ENCODE peak calls at places on chromosome 16, in four cellular contexts. X is K562, J is GM12878, I is HepG2. V is an unnamed sample.

GRCh38 chr16:26795184-26795583 is 271.5 kb upstream of the C16orf82 start:
- DNase-seq in X (peak), J (no peak), I (no peak), V (peak)

GRCh38 chr16:58960484-58960883 is 226.4 kb upstream of the GOT2 start:
- DNase-seq in X (no peak), J (no peak), I (no peak), V (peak)

GRCh38 chr16:55263271-55264250 is 60.4 kb upstream of the IRX6 start:
- DNase-seq in X (no peak), J (no peak), I (no peak), V (no peak)

GRCh38 chr16:71796501-71796900 is 12.1 kb downstream of the AP1G1 start:
- DNase-seq in X (no peak), J (no peak), I (no peak), V (no peak)

GRCh38 chr16:87698676-87699179 is 67.1 kb downstream of the KLHDC4 start:
- DNase-seq in X (no peak), J (no peak), I (no peak), V (no peak)

GRCh38 chr16:15880909-15881308 is 7.5 kb downstream of the CEP20 start:
- DNase-seq in X (no peak), J (no peak), I (no peak), V (no peak)

GRCh38 chr16:10971560-10971961 is 27.2 kb downstream of the CLEC16A start:
- DNase-seq in X (peak), J (no peak), I (peak), V (peak)

GRCh38 chr16:14309001-14309886 is 238.1 kb downstream of the MRTFB start:
- DNase-seq in X (no peak), J (no peak), I (no peak), V (peak)

GRCh38 chr16:19128454-19129210 is 14.9 kb downstream of the ITPRIPL2 start:
- DNase-seq in X (no peak), J (no peak), I (no peak), V (no peak)

GRCh38 chr16:70697601-70698170 is 11.8 kb upstream of the MTSS2 start:
- DNase-seq in X (no peak), J (no peak), I (no peak), V (no peak)

GRCh38 chr16:26697826-26698225 is 368.9 kb upstream of the C16orf82 start:
- DNase-seq in X (no peak), J (no peak), I (no peak), V (no peak)

GRCh38 chr16:57801098-57801855 is 1.0 kb downstream of the KIFC3 start:
- DNase-seq in X (no peak), J (no peak), I (no peak), V (no peak)

GRCh38 chr16:58393138-58393504 is 850 bp downstream of the GINS3 start:
- DNase-seq in X (peak), J (no peak), I (peak), V (no peak)

GRCh38 chr16:56673916-56674315 is 4.3 kb downstream of the MT1H start:
- DNase-seq in X (no peak), J (no peak), I (peak), V (no peak)

GRCh38 chr16:48556913-48557351 is 53.0 kb downstream of the N4BP1 start:
- DNase-seq in X (no peak), J (peak), I (no peak), V (no peak)

GRCh38 chr16:74480150-74481029 is 59.1 kb upstream of the CLEC18B start:
- DNase-seq in X (peak), J (no peak), I (no peak), V (no peak)

GRCh38 chr16:53224932-53225533 is 170.2 kb downstream of the CHD9 start:
- DNase-seq in X (peak), J (no peak), I (no peak), V (no peak)

GRCh38 chr16:10683160-10683559 is 11.6 kb downstream of the TEKT5 start:
- DNase-seq in X (peak), J (no peak), I (no peak), V (peak)

GRCh38 chr16:82855471-82855870 is 228.7 kb downstream of the CDH13 start:
- DNase-seq in X (no peak), J (no peak), I (no peak), V (no peak)

GRCh38 chr16:88614818-88615580 is 23.4 kb upstream of the IL17C start:
- DNase-seq in X (no peak), J (no peak), I (no peak), V (no peak)

GRCh38 chr16:82152192-82152591 is 17.8 kb downstream of the MPHOSPH6 start:
- DNase-seq in X (no peak), J (no peak), I (no peak), V (no peak)

GRCh38 chr16:1300664-1301476 is 8.6 kb upstream of the UBE2I start:
- DNase-seq in X (peak), J (no peak), I (peak), V (peak)

GRCh38 chr16:59045496-59045895 is 311.4 kb upstream of the GOT2 start:
- DNase-seq in X (no peak), J (no peak), I (no peak), V (no peak)

GRCh38 chr16:53458623-53459022 is 24.4 kb downstream of the RBL2 start:
- DNase-seq in X (no peak), J (no peak), I (no peak), V (no peak)

GRCh38 chr16:19375561-19376158 is 42.0 kb upstream of the TMC5 start:
- DNase-seq in X (peak), J (peak), I (peak), V (peak)

GRCh38 chr16:57409065-57409464 is 4.5 kb downstream of the CCL17 start:
- DNase-seq in X (no peak), J (no peak), I (no peak), V (no peak)

GRCh38 chr16:29784157-29784556 is 6.1 kb downstream of the ZG16 start:
- DNase-seq in X (no peak), J (no peak), I (no peak), V (no peak)

GRCh38 chr16:88387941-88388627 is 5.3 kb downstream of the ZNF469 start:
- DNase-seq in X (no peak), J (no peak), I (peak), V (no peak)

GRCh38 chr16:31111881-31112466 is 3.8 kb downstream of the BCKDK start:
- DNase-seq in X (no peak), J (no peak), I (no peak), V (no peak)

GRCh38 chr16:165218-165538 is 600 bp upstream of the HBM start:
- DNase-seq in X (peak), J (no peak), I (no peak), V (no peak)

GRCh38 chr16:69848635-69849545 is 86.8 kb downstream of the WWP2 start:
- DNase-seq in X (no peak), J (no peak), I (no peak), V (no peak)

GRCh38 chr16:89565506-89566372 is 5.3 kb downstream of the RPL13 start:
- DNase-seq in X (peak), J (no peak), I (peak), V (peak)

GRCh38 chr16:14172200-14172805 is 101.2 kb downstream of the MRTFB start:
- DNase-seq in X (no peak), J (no peak), I (peak), V (no peak)

GRCh38 chr16:30030841-30031413 is at the start of gene TLCD3B:
- DNase-seq in X (no peak), J (no peak), I (no peak), V (no peak)

GRCh38 chr16:23408242-23409201 is 44.5 kb downstream of the COG7 start:
- DNase-seq in X (no peak), J (no peak), I (no peak), V (no peak)

GRCh38 chr16:56525154-56525720 is 5.4 kb upstream of the BBS2 start:
- DNase-seq in X (no peak), J (no peak), I (no peak), V (no peak)

GRCh38 chr16:48374255-48374654 is 11.0 kb downstream of the SIAH1 start:
- DNase-seq in X (peak), J (no peak), I (no peak), V (no peak)

GRCh38 chr16:55567382-55567781 is 898 bp downstream of the CAPNS2 start:
- DNase-seq in X (no peak), J (no peak), I (no peak), V (no peak)

DNA sequence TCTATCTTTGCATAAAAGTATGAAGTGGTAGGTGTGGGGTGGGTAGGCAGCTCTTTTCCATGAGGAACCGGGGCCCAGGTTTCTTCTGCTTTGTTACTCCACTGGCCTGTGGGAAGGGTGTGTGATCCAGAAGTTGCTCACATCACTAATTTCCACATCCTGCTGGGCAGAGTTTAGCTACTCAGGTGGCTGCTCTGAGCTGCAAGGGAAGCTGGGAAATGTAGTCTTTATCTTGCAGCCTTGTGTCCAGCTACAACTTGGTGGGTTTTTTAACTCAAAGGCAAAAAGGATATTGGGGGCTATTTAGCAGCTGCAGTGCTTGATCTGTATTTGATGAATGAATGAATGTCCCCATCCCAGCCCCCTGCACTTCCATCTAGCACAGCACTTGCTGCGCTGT is 335.4 kb downstream of the SNX29 start:
- DNase-seq in X (no peak), J (no peak), I (no peak), V (no peak)
- TF ChIP-seq USF2 in X (no peak), J (no peak), I (no peak), V (peak)

DNA sequence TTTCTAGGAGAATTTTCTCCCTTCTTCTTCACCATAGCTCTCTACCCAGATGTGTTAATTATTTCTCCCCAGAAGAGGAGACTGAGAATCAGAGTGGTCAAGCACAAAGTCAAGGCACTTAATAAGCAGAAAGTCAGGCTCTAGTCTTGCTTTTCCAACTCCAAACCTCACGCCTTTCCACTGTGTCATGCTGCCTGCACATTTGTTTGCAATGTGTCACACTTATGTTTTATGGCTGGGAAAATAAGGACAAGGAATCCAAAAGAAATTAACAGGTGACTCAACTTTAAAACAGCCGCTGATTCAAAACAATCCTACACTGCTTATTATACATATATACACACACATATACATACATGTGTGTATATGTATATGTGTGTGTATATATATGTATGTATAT is 255.7 kb upstream of the DYNLRB2 start:
- DNase-seq in X (no peak), J (no peak), I (no peak), V (no peak)
- TF ChIP-seq CREM in X (no peak), J (no peak), I (no peak), V (no peak)

GRCh38 chr16:66358231-66358630 is 8.3 kb upstream of the CDH5 start:
- DNase-seq in X (no peak), J (no peak), I (no peak), V (no peak)

GRCh38 chr16:66359811-66360608 is 6.5 kb upstream of the CDH5 start:
- DNase-seq in X (no peak), J (no peak), I (no peak), V (no peak)

GRCh38 chr16:66359012-66359411 is 7.5 kb upstream of the CDH5 start:
- DNase-seq in X (no peak), J (no peak), I (no peak), V (no peak)

GRCh38 chr16:66355526-66355925 is 11.0 kb upstream of the CDH5 start:
- DNase-seq in X (no peak), J (no peak), I (no peak), V (no peak)

GRCh38 chr16:66357523-66357928 is 9.0 kb upstream of the CDH5 start:
- DNase-seq in X (peak), J (no peak), I (peak), V (peak)
- TF ChIP-seq USF2 in X (no peak), J (no peak), I (no peak), V (no peak)

GRCh38 chr16:84298376-84298899 is 3.8 kb downstream of the WFDC1 start:
- DNase-seq in X (no peak), J (no peak), I (no peak), V (no peak)
- TF ChIP-seq CREM in X (no peak), J (no peak), I (no peak), V (no peak)

GRCh38 chr16:68078726-68079615 is 6.2 kb upstream of the NFATC3 start:
- DNase-seq in X (no peak), J (no peak), I (no peak), V (no peak)
- TF ChIP-seq USF2 in X (no peak), J (no peak), I (no peak), V (no peak)

DNA sequence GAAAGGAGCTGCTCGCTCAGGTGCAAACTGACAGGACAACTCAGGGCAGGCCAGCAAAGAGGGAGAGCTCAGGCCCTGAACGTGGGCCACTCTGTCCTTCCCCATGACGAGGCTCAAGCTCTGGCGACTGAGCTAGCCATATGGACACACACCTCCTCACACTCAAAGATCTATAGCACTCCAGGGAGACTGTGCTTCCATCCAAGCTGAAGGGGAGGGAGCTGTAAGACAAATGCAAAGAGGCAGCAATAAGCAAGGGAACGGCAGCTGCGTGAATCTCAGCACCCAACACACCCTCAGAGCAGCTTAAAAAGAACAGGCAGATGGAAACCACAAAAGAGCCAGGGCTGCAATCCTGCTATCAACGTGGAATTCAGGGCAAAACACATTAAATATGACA is 13.5 kb downstream of the NUDT16L1 start:
- DNase-seq in X (no peak), J (no peak), I (no peak), V (no peak)
- TF ChIP-seq CREM in X (no peak), J (no peak), I (no peak), V (no peak)

DNA sequence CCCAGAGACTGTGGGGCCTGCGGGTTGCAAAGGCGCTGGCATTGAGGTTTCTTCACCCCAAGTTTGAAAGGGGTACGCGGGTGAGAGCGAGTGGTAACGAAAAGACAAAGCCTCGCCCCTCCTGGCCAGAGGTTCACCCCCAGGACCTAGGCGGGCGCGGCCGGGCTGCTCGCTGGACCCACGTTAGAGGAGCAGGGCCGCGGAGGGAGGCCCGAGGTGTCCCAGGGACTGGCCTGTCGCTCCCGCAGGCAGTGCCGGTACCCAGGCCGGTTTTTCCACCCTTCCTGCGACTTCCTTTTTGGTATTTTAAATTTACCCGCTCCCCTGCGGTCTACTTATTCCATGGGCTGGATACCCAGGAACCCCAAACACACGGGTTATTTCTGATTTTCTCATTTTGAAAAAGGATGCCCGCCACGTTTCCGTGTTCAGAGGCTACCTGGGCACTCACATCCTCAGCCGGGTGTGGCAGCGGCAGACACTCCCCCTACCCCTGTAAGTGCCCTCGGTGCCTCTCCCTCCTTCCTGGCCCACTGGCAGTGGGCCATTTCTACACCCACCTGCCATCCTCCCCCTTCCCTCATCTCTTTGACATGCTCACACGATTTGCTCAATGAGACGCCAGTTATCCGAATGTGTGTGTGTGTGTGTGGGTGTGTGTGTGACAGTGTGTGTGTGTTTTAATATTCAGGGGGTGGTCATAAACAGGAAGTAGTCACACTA is 1.6 kb upstream of the FOXL1 start:
- DNase-seq in X (no peak), J (no peak), I (no peak), V (peak)
- TF ChIP-seq USF2 in X (no peak), J (no peak), I (no peak), V (no peak)

GRCh38 chr16:66658143-66658859 is 38.2 kb downstream of the CMTM4 start:
- DNase-seq in X (no peak), J (no peak), I (no peak), V (no peak)

GRCh38 chr16:66653581-66654350 is 42.8 kb downstream of the CMTM4 start:
- DNase-seq in X (no peak), J (no peak), I (no peak), V (no peak)

GRCh38 chr16:66652661-66653060 is 43.9 kb downstream of the CMTM4 start:
- DNase-seq in X (no peak), J (no peak), I (no peak), V (no peak)

GRCh38 chr16:66658860-66659190 is 37.7 kb downstream of the CMTM4 start:
- DNase-seq in X (no peak), J (no peak), I (no peak), V (no peak)

DNA sequence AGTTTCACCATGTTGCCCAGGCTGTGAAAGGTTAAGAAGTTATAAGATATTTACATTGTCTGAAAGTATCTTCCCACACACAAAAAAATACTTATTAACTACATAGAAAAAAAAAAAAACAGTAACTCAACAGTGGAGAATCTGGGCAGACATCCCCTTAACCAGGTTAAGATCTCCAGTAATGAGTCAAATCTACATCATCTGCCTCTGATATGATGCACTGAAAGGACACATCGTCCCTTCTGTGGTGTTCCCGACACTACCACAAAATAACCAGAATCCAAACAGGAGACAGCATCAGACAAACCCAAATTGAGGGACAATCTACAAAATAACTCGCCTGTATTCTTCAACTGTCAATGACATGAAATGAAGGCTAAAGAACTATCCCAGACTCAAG is 40.0 kb downstream of the CMTM4 start:
- DNase-seq in X (no peak), J (no peak), I (no peak), V (no peak)
- TF ChIP-seq CREM in X (no peak), J (no peak), I (no peak), V (no peak)

V was measured in WTC11.